ENCODE peak calls at places on chromosomes 6 and 20, in six cellular contexts. W, Z, K, E, F and J are unnamed samples.

GRCh38 chr6:139820191-139820590 is 445.7 kb upstream of the CITED2 start:
- DNase-seq in K (peak; percentile 23), W (no peak), F (no peak), Z (no peak), E (no peak), J (no peak)

GRCh38 chr6:33343953-33344611 is 26.5 kb upstream of the ZBTB22 start:
- DNase-seq in E (no peak), Z (peak; percentile 41), F (no peak), K (no peak), W (no peak), J (no peak)

GRCh38 chr20:57033994-57034393 is 232.4 kb downstream of the BMP7 start:
- DNase-seq in K (no peak), W (no peak), F (no peak), Z (no peak), E (no peak), J (no peak)

GRCh38 chr20:41375846-41376245 is 9.2 kb upstream of the EMILIN3 start:
- DNase-seq in E (no peak), Z (no peak), W (no peak), K (no peak), F (no peak), J (no peak)

GRCh38 chr6:141354191-141354950 is 778.4 kb upstream of the GJE1 start:
- DNase-seq in Z (no peak), W (no peak), F (no peak), E (no peak), K (no peak), J (no peak)

GRCh38 chr20:33648396-33649004 is 13.6 kb upstream of the C20orf144 start:
- DNase-seq in W (no peak), Z (no peak), F (no peak), E (no peak), K (no peak), J (no peak)

GRCh38 chr20:47551841-47552240 is 50.2 kb downstream of the NCOA3 start:
- DNase-seq in E (no peak), F (no peak), K (no peak), W (peak; percentile 54), Z (no peak), J (peak; percentile 18)

GRCh38 chr6:154805288-154805911 is 72.2 kb downstream of the SCAF8 start:
- DNase-seq in K (no peak), W (peak; percentile 15), E (no peak), Z (no peak), F (no peak), J (peak; percentile 48)

GRCh38 chr20:63628246-63628975 is 1.5 kb upstream of the GMEB2 start:
- DNase-seq in W (peak; percentile 81), F (no peak), K (no peak), Z (peak; percentile 55), E (peak; percentile 37), J (peak; percentile 93)

GRCh38 chr6:142945446-142946180 is 637 bp upstream of the HIVEP2 start:
- DNase-seq in K (no peak), Z (peak; percentile 34), W (peak; percentile 18), E (peak; percentile 26), F (peak; percentile 86), J (peak; percentile 45)

GRCh38 chr20:13995086-13995665 is at the start of gene MACROD2:
- DNase-seq in W (peak; percentile 95), E (peak; percentile 7), Z (peak; percentile 0), F (peak; percentile 95), K (peak; percentile 54), J (peak; percentile 100)

GRCh38 chr6:55953384-55953783 is 78.0 kb upstream of the BMP5 start:
- DNase-seq in E (no peak), W (peak; percentile 3), Z (no peak), F (no peak), K (peak; percentile 30), J (peak; percentile 5)

GRCh38 chr20:32006841-32007786 is 3.1 kb upstream of the CCM2L start:
- DNase-seq in W (no peak), E (no peak), F (no peak), K (no peak), Z (no peak), J (peak; percentile 97)

GRCh38 chr20:59006864-59007757 is at the start of gene CTSZ:
- DNase-seq in Z (peak; percentile 33), W (no peak), K (no peak), F (no peak), E (no peak), J (peak; percentile 51)

GRCh38 chr6:167212716-167213011 is 54.9 kb upstream of the GPR31 start:
- DNase-seq in E (no peak), Z (no peak), K (no peak), F (no peak), W (no peak), J (no peak)

GRCh38 chr20:25283221-25283951 is 35.5 kb downstream of the PYGB start:
- DNase-seq in E (no peak), Z (no peak), K (no peak), W (no peak), F (no peak), J (no peak)

GRCh38 chr20:54914995-54915394 is 439.6 kb downstream of the DOK5 start:
- DNase-seq in W (no peak), K (no peak), F (no peak), Z (no peak), E (no peak), J (no peak)

GRCh38 chr6:158086054-158086705 is 81.9 kb downstream of the SERAC1 start:
- DNase-seq in E (no peak), Z (peak; percentile 12), F (peak; percentile 71), K (peak; percentile 65), W (no peak), J (no peak)

GRCh38 chr6:81889644-81890043 is 137.2 kb upstream of the TENT5A start:
- DNase-seq in W (no peak), Z (no peak), K (no peak), F (no peak), E (no peak), J (no peak)

GRCh38 chr20:53657732-53658131 is 64.1 kb upstream of the ZNF217 start:
- DNase-seq in W (no peak), Z (no peak), F (no peak), E (no peak), K (no peak), J (no peak)

GRCh38 chr6:72809701-72810379 is 188.0 kb downstream of the KCNQ5 start:
- DNase-seq in Z (no peak), K (no peak), W (no peak), E (no peak), F (no peak), J (no peak)

GRCh38 chr6:43481591-43482242 is 4.3 kb downstream of the TJAP1 start:
- DNase-seq in F (no peak), K (no peak), Z (no peak), W (no peak), E (no peak), J (no peak)